ENCODE peak calls at places on chromosomes 2 and 18, in five cellular contexts. Y, W, I, S and U are unnamed samples.

GRCh38 chr2:45774688-45775244 is 123.3 kb downstream of the PRKCE start:
- DNase-seq in Y (no peak), S (no peak), I (no peak), W (no peak), U (no peak)

GRCh38 chr2:216633616-216634316 is 546 bp downstream of the IGFBP2 start:
- DNase-seq in S (peak), I (no peak), Y (no peak), W (peak), U (peak)

GRCh38 chr2:120575966-120576365 is 159.7 kb upstream of the GLI2 start:
- DNase-seq in S (no peak), W (no peak), Y (no peak), I (no peak), U (no peak)

GRCh38 chr18:74589021-74589420 is 8.6 kb upstream of the ZNF407 start:
- DNase-seq in Y (no peak), I (no peak), W (no peak), S (no peak), U (no peak)

GRCh38 chr2:210128961-210129360 is 42.2 kb downstream of the KANSL1L start:
- DNase-seq in Y (no peak), W (no peak), S (peak), I (no peak), U (no peak)

GRCh38 chr2:102072741-102073140 is 69.8 kb upstream of the IL1R1 start:
- DNase-seq in Y (no peak), S (no peak), I (no peak), W (no peak), U (no peak)

GRCh38 chr2:26164641-26165211 is 8.2 kb upstream of the GAREM2 start:
- DNase-seq in Y (no peak), I (no peak), W (no peak), S (no peak), U (no peak)

GRCh38 chr2:146037334-146037870 is 1517.5 kb upstream of the ZEB2 start:
- DNase-seq in I (no peak), S (no peak), Y (no peak), W (no peak), U (no peak)

GRCh38 chr2:109662889-109663288 is 48.7 kb downstream of the SOWAHC start:
- DNase-seq in Y (no peak), S (no peak), I (no peak), W (no peak), U (no peak)

GRCh38 chr2:72141032-72141645 is 6.5 kb downstream of the CYP26B1 start:
- DNase-seq in S (no peak), I (no peak), Y (no peak), W (no peak), U (no peak)

GRCh38 chr2:85717308-85718005 is 23.3 kb downstream of the GNLY start:
- DNase-seq in I (no peak), Y (no peak), W (no peak), S (no peak), U (no peak)

GRCh38 chr2:40033781-40034180 is 254.7 kb upstream of the THUMPD2 start:
- DNase-seq in I (no peak), W (no peak), S (no peak), Y (no peak), U (no peak)